ENCODE peak calls at places on chromosomes 16 and 17, in ten cellular contexts. One of them, this sample, is unnamed.

GRCh38 chr16:56108724-56109123 is 82.6 kb upstream of the GNAO1 start:
- DNase-seq in GM23248: no peak
- DNase-seq in CD8-positive, alpha-beta T cell: no peak
- DNase-seq in HepG2: no peak
- DNase-seq in gastrocnemius medialis: no peak
- DNase-seq in MM.1S: no peak
- DNase-seq in IMR-90: no peak
- DNase-seq in esophagus squamous epithelium: no peak
- DNase-seq in left lung: no peak
- DNase-seq in keratinocyte: no peak
- DNase-seq in this sample: no peak

GRCh38 chr17:3659541-3660111 is 8.8 kb downstream of the TAX1BP3 start:
- DNase-seq in GM23248: peak; percentile 95
- DNase-seq in CD8-positive, alpha-beta T cell: no peak
- DNase-seq in HepG2: no peak
- DNase-seq in IMR-90: peak; percentile 83
- DNase-seq in gastrocnemius medialis: peak; percentile 72
- DNase-seq in keratinocyte: no peak
- DNase-seq in left lung: peak; percentile 66
- DNase-seq in esophagus squamous epithelium: no peak
- DNase-seq in MM.1S: peak; percentile 3
- DNase-seq in this sample: peak; percentile 94

GRCh38 chr17:51087072-51087757 is 33.5 kb downstream of the SPAG9 start:
- DNase-seq in esophagus squamous epithelium: no peak
- DNase-seq in GM23248: peak; percentile 24
- DNase-seq in CD8-positive, alpha-beta T cell: no peak
- DNase-seq in HepG2: no peak
- DNase-seq in MM.1S: no peak
- DNase-seq in gastrocnemius medialis: no peak
- DNase-seq in keratinocyte: no peak
- DNase-seq in IMR-90: peak; percentile 50
- DNase-seq in left lung: no peak
- DNase-seq in this sample: no peak

GRCh38 chr16:12271006-12271405 is 294.5 kb downstream of the SNX29 start:
- DNase-seq in HepG2: peak; percentile 52
- DNase-seq in left lung: no peak
- DNase-seq in CD8-positive, alpha-beta T cell: no peak
- DNase-seq in IMR-90: peak; percentile 32
- DNase-seq in gastrocnemius medialis: no peak
- DNase-seq in MM.1S: no peak
- DNase-seq in GM23248: peak; percentile 52
- DNase-seq in keratinocyte: no peak
- DNase-seq in esophagus squamous epithelium: no peak
- DNase-seq in this sample: no peak

GRCh38 chr16:77459534-77460412 is 24.9 kb upstream of the ADAMTS18 start:
- DNase-seq in esophagus squamous epithelium: no peak
- DNase-seq in gastrocnemius medialis: no peak
- DNase-seq in MM.1S: no peak
- DNase-seq in left lung: no peak
- DNase-seq in keratinocyte: no peak
- DNase-seq in HepG2: no peak
- DNase-seq in GM23248: no peak
- DNase-seq in IMR-90: no peak
- DNase-seq in CD8-positive, alpha-beta T cell: no peak
- DNase-seq in this sample: no peak

GRCh38 chr17:70655179-70655578 is 485.8 kb downstream of the KCNJ2 start:
- DNase-seq in keratinocyte: no peak
- DNase-seq in left lung: no peak
- DNase-seq in CD8-positive, alpha-beta T cell: no peak
- DNase-seq in IMR-90: no peak
- DNase-seq in esophagus squamous epithelium: no peak
- DNase-seq in HepG2: no peak
- DNase-seq in GM23248: no peak
- DNase-seq in gastrocnemius medialis: no peak
- DNase-seq in MM.1S: peak; percentile 33
- DNase-seq in this sample: no peak

GRCh38 chr17:19386276-19386863 is 620 bp downstream of the MFAP4 start:
- DNase-seq in left lung: peak; percentile 79
- DNase-seq in esophagus squamous epithelium: no peak
- DNase-seq in CD8-positive, alpha-beta T cell: no peak
- DNase-seq in HepG2: no peak
- DNase-seq in keratinocyte: no peak
- DNase-seq in GM23248: peak; percentile 98
- DNase-seq in IMR-90: peak; percentile 92
- DNase-seq in MM.1S: no peak
- DNase-seq in gastrocnemius medialis: peak; percentile 50
- DNase-seq in this sample: no peak

GRCh38 chr17:3557768-3558583 is at the start of gene TRPV3:
- DNase-seq in esophagus squamous epithelium: peak; percentile 45
- DNase-seq in IMR-90: no peak
- DNase-seq in gastrocnemius medialis: peak; percentile 22
- DNase-seq in CD8-positive, alpha-beta T cell: no peak
- DNase-seq in GM23248: peak; percentile 72
- DNase-seq in left lung: peak; percentile 64
- DNase-seq in MM.1S: peak; percentile 88
- DNase-seq in HepG2: no peak
- DNase-seq in keratinocyte: peak; percentile 93
- DNase-seq in this sample: peak; percentile 83

GRCh38 chr17:11412653-11413052 is 171.6 kb downstream of the SHISA6 start:
- DNase-seq in keratinocyte: no peak
- DNase-seq in MM.1S: no peak
- DNase-seq in HepG2: no peak
- DNase-seq in IMR-90: no peak
- DNase-seq in esophagus squamous epithelium: no peak
- DNase-seq in left lung: peak; percentile 39
- DNase-seq in GM23248: no peak
- DNase-seq in CD8-positive, alpha-beta T cell: no peak
- DNase-seq in gastrocnemius medialis: no peak
- DNase-seq in this sample: no peak

DNA sequence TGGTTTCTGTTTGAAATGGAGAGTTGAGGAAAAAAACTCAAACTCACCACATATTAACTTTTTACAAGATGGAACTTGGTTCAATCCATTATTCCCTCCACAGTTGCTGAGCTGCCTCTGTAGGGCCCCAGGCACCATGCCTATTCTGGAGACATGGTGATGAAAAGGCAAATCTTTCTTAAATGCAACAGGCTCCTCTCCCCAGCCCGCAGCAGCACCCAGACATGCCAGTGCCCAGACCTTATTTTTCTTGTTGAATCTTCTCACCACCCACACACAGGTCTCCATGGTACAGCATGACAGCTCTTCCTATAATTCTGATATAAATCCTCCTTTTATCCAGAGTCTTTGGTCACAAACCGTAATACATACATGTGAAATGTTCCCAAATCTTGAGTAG is 7.6 kb downstream of the CYTH1 start:
- DNase-seq in keratinocyte: no peak
- DNase-seq in left lung: no peak
- DNase-seq in esophagus squamous epithelium: no peak
- DNase-seq in GM23248: peak; percentile 35
- DNase-seq in MM.1S: no peak
- DNase-seq in IMR-90: no peak
- DNase-seq in gastrocnemius medialis: no peak
- DNase-seq in HepG2: no peak
- DNase-seq in CD8-positive, alpha-beta T cell: no peak
- DNase-seq in this sample: no peak
- H3K4me1 ChIP-seq in keratinocyte: peaks cover 18% of the 10 kb centered on the region
- H3K4me1 ChIP-seq in left lung: peaks cover 5% of the 10 kb centered on the region
- H3K4me1 ChIP-seq in esophagus squamous epithelium: peaks cover 20% of the 10 kb centered on the region
- H3K4me1 ChIP-seq in GM23248: peaks cover 20% of the 10 kb centered on the region
- H3K4me1 ChIP-seq in MM.1S: peaks cover 52% of the 10 kb centered on the region
- H3K4me1 ChIP-seq in IMR-90: peaks cover 2% of the 10 kb centered on the region
- H3K4me1 ChIP-seq in gastrocnemius medialis: peaks cover 17% of the 10 kb centered on the region
- H3K4me1 ChIP-seq in HepG2: peaks cover 25% of the 10 kb centered on the region
- H3K4me1 ChIP-seq in CD8-positive, alpha-beta T cell: peaks cover 84% of the 10 kb centered on the region
- H3K4me1 ChIP-seq in this sample: peaks cover 39% of the 10 kb centered on the region

GRCh38 chr16:50261707-50262235 is 4.6 kb upstream of the ADCY7 start:
- DNase-seq in GM23248: peak; percentile 37
- DNase-seq in CD8-positive, alpha-beta T cell: no peak
- DNase-seq in left lung: peak; percentile 53
- DNase-seq in keratinocyte: no peak
- DNase-seq in gastrocnemius medialis: no peak
- DNase-seq in IMR-90: no peak
- DNase-seq in esophagus squamous epithelium: no peak
- DNase-seq in HepG2: peak; percentile 57
- DNase-seq in MM.1S: no peak
- DNase-seq in this sample: no peak

GRCh38 chr16:50260206-50261159 is 5.9 kb upstream of the ADCY7 start:
- DNase-seq in keratinocyte: no peak
- DNase-seq in gastrocnemius medialis: no peak
- DNase-seq in GM23248: no peak
- DNase-seq in esophagus squamous epithelium: no peak
- DNase-seq in IMR-90: no peak
- DNase-seq in MM.1S: no peak
- DNase-seq in CD8-positive, alpha-beta T cell: no peak
- DNase-seq in left lung: no peak
- DNase-seq in HepG2: no peak
- DNase-seq in this sample: no peak

GRCh38 chr16:50257876-50258275 is 8.5 kb upstream of the ADCY7 start:
- DNase-seq in left lung: no peak
- DNase-seq in esophagus squamous epithelium: no peak
- DNase-seq in CD8-positive, alpha-beta T cell: no peak
- DNase-seq in HepG2: no peak
- DNase-seq in keratinocyte: no peak
- DNase-seq in IMR-90: no peak
- DNase-seq in gastrocnemius medialis: no peak
- DNase-seq in GM23248: no peak
- DNase-seq in MM.1S: no peak
- DNase-seq in this sample: no peak

GRCh38 chr16:50261160-50261706 is 5.1 kb upstream of the ADCY7 start:
- DNase-seq in left lung: no peak
- DNase-seq in CD8-positive, alpha-beta T cell: no peak
- DNase-seq in keratinocyte: no peak
- DNase-seq in GM23248: no peak
- DNase-seq in esophagus squamous epithelium: no peak
- DNase-seq in IMR-90: no peak
- DNase-seq in MM.1S: no peak
- DNase-seq in gastrocnemius medialis: no peak
- DNase-seq in HepG2: no peak
- DNase-seq in this sample: no peak

DNA sequence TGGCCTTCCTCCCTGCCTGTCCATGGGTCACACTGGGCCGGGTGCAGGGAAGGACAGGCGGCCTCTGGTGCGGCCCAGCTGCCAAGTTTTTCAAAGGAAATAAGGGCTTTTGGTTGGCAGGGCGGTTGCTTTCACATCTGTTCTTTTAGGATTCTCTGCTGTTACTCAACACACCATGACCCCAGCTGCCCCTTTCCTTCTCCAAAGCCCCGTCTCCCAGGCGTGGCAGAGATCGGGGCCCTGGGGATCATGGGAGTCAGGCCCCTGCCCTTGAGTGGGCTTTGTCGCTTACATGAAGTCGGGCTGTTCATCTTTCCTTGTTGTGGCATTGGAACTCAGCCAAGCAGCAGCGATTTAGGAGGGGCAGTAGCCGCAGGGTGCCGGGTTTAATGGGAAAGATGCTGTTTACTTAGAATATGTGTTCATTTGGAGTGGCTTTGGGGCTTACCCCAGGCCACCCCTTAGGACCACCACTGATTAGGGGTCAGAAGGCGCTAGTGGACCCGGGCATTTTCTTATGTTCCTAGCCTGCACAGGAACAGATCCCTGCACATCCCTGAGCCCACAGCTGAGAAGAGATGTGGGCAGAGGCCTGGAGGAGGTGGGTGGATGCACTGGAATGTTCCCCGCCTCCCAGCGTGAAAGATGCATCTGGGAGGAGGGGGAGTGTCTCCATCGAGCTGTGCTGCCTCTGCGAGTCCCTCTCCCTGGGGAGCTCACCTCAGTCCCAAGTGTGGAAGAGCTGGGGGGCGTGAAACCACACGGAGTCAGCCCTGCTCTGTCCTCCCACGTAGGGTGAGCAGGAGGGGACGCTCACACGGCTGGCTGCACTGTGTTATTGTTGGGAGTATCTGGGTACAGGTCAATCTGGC is 6.8 kb upstream of the ADCY7 start:
- DNase-seq in gastrocnemius medialis: peak; percentile 52
- DNase-seq in MM.1S: no peak
- DNase-seq in IMR-90: no peak
- DNase-seq in HepG2: no peak
- DNase-seq in keratinocyte: no peak
- DNase-seq in left lung: peak; percentile 40
- DNase-seq in esophagus squamous epithelium: no peak
- DNase-seq in CD8-positive, alpha-beta T cell: no peak
- DNase-seq in GM23248: peak; percentile 74
- DNase-seq in this sample: no peak
- H3K4me1 ChIP-seq in gastrocnemius medialis: peaks cover 6% of the 10 kb centered on the region
- H3K4me1 ChIP-seq in MM.1S: peaks cover 3% of the 10 kb centered on the region
- H3K4me1 ChIP-seq in IMR-90: peaks cover 5% of the 10 kb centered on the region
- H3K4me1 ChIP-seq in HepG2: peaks cover 56% of the 10 kb centered on the region
- H3K4me1 ChIP-seq in keratinocyte: peaks cover 13% of the 10 kb centered on the region
- H3K4me1 ChIP-seq in left lung: peaks cover 11% of the 10 kb centered on the region
- H3K4me1 ChIP-seq in esophagus squamous epithelium: peaks cover 6% of the 10 kb centered on the region
- H3K4me1 ChIP-seq in CD8-positive, alpha-beta T cell: peaks cover 27% of the 10 kb centered on the region
- H3K4me1 ChIP-seq in GM23248: peaks cover 22% of the 10 kb centered on the region
- H3K4me1 ChIP-seq in this sample: peaks cover 14% of the 10 kb centered on the region

GRCh38 chr17:27283057-27283456 is 10.9 kb upstream of the WSB1 start:
- DNase-seq in MM.1S: no peak
- DNase-seq in left lung: no peak
- DNase-seq in HepG2: no peak
- DNase-seq in IMR-90: no peak
- DNase-seq in esophagus squamous epithelium: no peak
- DNase-seq in keratinocyte: no peak
- DNase-seq in gastrocnemius medialis: no peak
- DNase-seq in GM23248: no peak
- DNase-seq in CD8-positive, alpha-beta T cell: no peak
- DNase-seq in this sample: no peak
- H3K4me1 ChIP-seq in MM.1S: peaks cover 11% of the 10 kb centered on the region
- H3K4me1 ChIP-seq in left lung: no peaks in the 10 kb centered on the region
- H3K4me1 ChIP-seq in HepG2: peaks cover 21% of the 10 kb centered on the region
- H3K4me1 ChIP-seq in IMR-90: peaks cover 2% of the 10 kb centered on the region
- H3K4me1 ChIP-seq in esophagus squamous epithelium: no peaks in the 10 kb centered on the region
- H3K4me1 ChIP-seq in keratinocyte: no peaks in the 10 kb centered on the region
- H3K4me1 ChIP-seq in gastrocnemius medialis: no peaks in the 10 kb centered on the region
- H3K4me1 ChIP-seq in GM23248: peaks cover 8% of the 10 kb centered on the region
- H3K4me1 ChIP-seq in CD8-positive, alpha-beta T cell: no peaks in the 10 kb centered on the region
- H3K4me1 ChIP-seq in this sample: no peaks in the 10 kb centered on the region

DNA sequence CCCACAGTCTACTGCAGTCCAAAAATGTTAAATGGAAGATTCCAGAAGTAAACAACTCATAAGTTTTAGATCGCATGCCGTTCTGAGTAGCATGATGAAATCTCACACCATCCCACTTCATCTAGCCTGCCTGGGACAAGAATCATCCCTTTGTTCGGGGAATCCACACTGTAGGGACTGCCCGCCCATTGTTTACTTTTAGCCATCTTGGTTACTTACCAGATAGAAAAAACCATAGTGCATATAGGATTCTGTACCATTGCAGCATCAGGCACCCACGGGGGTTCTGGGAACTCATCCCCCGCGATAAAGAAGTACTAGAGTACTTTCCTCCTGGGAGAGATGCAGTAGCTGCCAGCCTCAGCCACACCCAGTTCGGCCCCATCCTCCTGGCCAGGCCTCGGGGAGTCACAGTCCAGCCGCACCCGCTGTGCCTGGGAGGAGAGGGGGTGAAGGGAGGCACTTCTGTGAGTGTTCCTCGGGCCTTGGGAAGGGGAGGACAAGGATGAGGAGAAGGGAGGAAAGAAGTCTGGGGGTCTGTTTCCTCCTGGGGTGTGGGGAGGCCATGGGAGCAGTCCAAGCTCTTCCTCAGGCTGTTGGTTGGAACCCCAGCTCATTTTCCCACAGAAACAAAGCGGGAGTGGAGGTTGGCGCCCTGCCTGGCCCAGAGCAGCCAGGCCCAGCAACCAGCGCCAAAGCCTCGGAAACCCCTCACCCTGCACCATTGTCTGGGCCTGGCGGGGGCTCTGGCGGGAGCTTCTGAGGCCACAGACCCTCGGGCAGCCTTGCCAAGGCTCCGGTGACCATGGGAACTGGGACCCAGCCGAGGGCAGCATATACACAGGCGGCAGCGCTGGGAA is 8.9 kb downstream of the TRIM47 start:
- DNase-seq in gastrocnemius medialis: no peak
- DNase-seq in IMR-90: peak; percentile 84
- DNase-seq in keratinocyte: no peak
- DNase-seq in CD8-positive, alpha-beta T cell: no peak
- DNase-seq in left lung: no peak
- DNase-seq in MM.1S: no peak
- DNase-seq in HepG2: peak; percentile 99
- DNase-seq in esophagus squamous epithelium: no peak
- DNase-seq in GM23248: peak; percentile 84
- DNase-seq in this sample: no peak
- H3K4me1 ChIP-seq in gastrocnemius medialis: peaks cover 26% of the 10 kb centered on the region
- H3K4me1 ChIP-seq in IMR-90: peaks cover 25% of the 10 kb centered on the region
- H3K4me1 ChIP-seq in keratinocyte: peaks cover 24% of the 10 kb centered on the region
- H3K4me1 ChIP-seq in CD8-positive, alpha-beta T cell: peaks cover 15% of the 10 kb centered on the region
- H3K4me1 ChIP-seq in left lung: peaks cover 26% of the 10 kb centered on the region
- H3K4me1 ChIP-seq in MM.1S: peaks cover 29% of the 10 kb centered on the region
- H3K4me1 ChIP-seq in HepG2: peaks cover 94% of the 10 kb centered on the region
- H3K4me1 ChIP-seq in esophagus squamous epithelium: peaks cover 32% of the 10 kb centered on the region
- H3K4me1 ChIP-seq in GM23248: peaks cover 28% of the 10 kb centered on the region
- H3K4me1 ChIP-seq in this sample: peaks cover 64% of the 10 kb centered on the region